ENCODE peak calls at places on chromosomes 6 and 20, in four cellular contexts. C is activated T-cell treated with anti-CD3 and anti-CD28 coated beads, Interleukin-2, amount 50 U/mL, for 72 hours; D is C1 segment of cervical spinal cord; A is left colon. T is an unnamed sample.

GRCh38 chr6:44189257-44189656 is 27.5 kb upstream of the MYMX start:
- DNase-seq in A (no peak), D (no peak), C (no peak), T (no peak)

GRCh38 chr6:43517503-43518357 is 841 bp downstream of the POLR1C start:
- DNase-seq in D (no peak), A (no peak), C (no peak), T (no peak)

GRCh38 chr6:52512199-52512598 is 64.7 kb downstream of the TRAM2 start:
- DNase-seq in D (peak; percentile 33), C (no peak), A (no peak), T (no peak)

GRCh38 chr6:56528412-56528841 is 114.3 kb downstream of the DST start:
- DNase-seq in D (no peak), A (no peak), C (no peak), T (no peak)

GRCh38 chr6:143569035-143569434 is 57.5 kb upstream of the FUCA2 start:
- DNase-seq in A (no peak), C (no peak), D (no peak), T (no peak)

GRCh38 chr6:158677906-158678305 is 28.1 kb downstream of the SYTL3 start:
- DNase-seq in D (no peak), C (no peak), A (no peak), T (no peak)

GRCh38 chr20:50085481-50086365 is 27.2 kb downstream of the UBE2V1 start:
- DNase-seq in C (peak; percentile 39), D (no peak), A (no peak), T (peak; percentile 54)

GRCh38 chr6:39426057-39426592 is 103.6 kb upstream of the KCNK16 start:
- DNase-seq in C (no peak), D (no peak), A (no peak), T (no peak)

GRCh38 chr6:38371312-38371672 is 268.4 kb downstream of the BTBD9 start:
- DNase-seq in D (no peak), C (no peak), A (no peak), T (no peak)